ENCODE peak calls at places on chromosome 7, in five cellular contexts. C is pancreas; D is heart right ventricle; A is GM10248; U is CD4-positive, alpha-beta T cell. S is an unnamed sample.

GRCh38 chr7:2572101-2572842 is 13.5 kb downstream of the IQCE start:
- DNase-seq in C (no peak), D (no peak), A (no peak), U (no peak), S (peak)

GRCh38 chr7:148408307-148408706 is 182.3 kb upstream of the C7orf33 start:
- DNase-seq in C (no peak), D (no peak), A (no peak), U (no peak), S (no peak)

GRCh38 chr7:149799397-149800168 is 26.2 kb upstream of the ZNF467 start:
- DNase-seq in C (no peak), D (no peak), A (peak), U (peak), S (peak)

GRCh38 chr7:94190599-94191061 is 186.5 kb upstream of the BET1 start:
- DNase-seq in C (no peak), D (no peak), A (no peak), U (no peak), S (no peak)

GRCh38 chr7:134660961-134661376 is 14.3 kb downstream of the BPGM start:
- DNase-seq in C (no peak), D (no peak), A (no peak), U (no peak), S (no peak)

GRCh38 chr7:157150825-157151412 is 12.2 kb downstream of the UBE3C start:
- DNase-seq in C (peak), D (peak), A (no peak), U (no peak), S (no peak)

GRCh38 chr7:73871163-73872011 is 10.4 kb downstream of the TMEM270 start:
- DNase-seq in C (no peak), D (peak), A (no peak), U (no peak), S (peak)

GRCh38 chr7:132683967-132684690 is 107.9 kb upstream of the PLXNA4 start:
- DNase-seq in C (no peak), D (no peak), A (no peak), U (no peak), S (no peak)

GRCh38 chr7:101300465-101301376 is 20.9 kb downstream of the IFT22 start:
- DNase-seq in C (no peak), D (no peak), A (no peak), U (no peak), S (no peak)

GRCh38 chr7:7996568-7996967 is 28.0 kb downstream of the GLCCI1 start:
- DNase-seq in C (no peak), D (no peak), A (no peak), U (no peak), S (peak)

GRCh38 chr7:143305423-143306070 is 10.4 kb upstream of the CLCN1 start:
- DNase-seq in C (peak), D (peak), A (no peak), U (peak), S (peak)

GRCh38 chr7:97272237-97272975 is 154.9 kb downstream of the SDHAF3 start:
- DNase-seq in C (no peak), D (no peak), A (peak), U (no peak), S (no peak)

GRCh38 chr7:170551-171363 is 21.6 kb upstream of the FAM20C start:
- DNase-seq in C (no peak), D (no peak), A (no peak), U (no peak), S (peak)

GRCh38 chr7:77743518-77743917 is 47.3 kb downstream of the RSBN1L start:
- DNase-seq in C (no peak), D (no peak), A (no peak), U (no peak), S (no peak)

GRCh38 chr7:21367537-21367936 is 60.3 kb upstream of the SP4 start:
- DNase-seq in C (no peak), D (no peak), A (no peak), U (no peak), S (no peak)

GRCh38 chr7:7761974-7762769 is 43.8 kb upstream of the RPA3 start:
- DNase-seq in C (no peak), D (no peak), A (no peak), U (no peak), S (no peak)

GRCh38 chr7:50781371-50781770 is 1.3 kb downstream of the GRB10 start:
- DNase-seq in C (no peak), D (no peak), A (no peak), U (no peak), S (no peak)

GRCh38 chr7:127158659-127159058 is 94.1 kb downstream of the GRM8 start:
- DNase-seq in C (no peak), D (no peak), A (peak), U (no peak), S (no peak)

GRCh38 chr7:104784678-104785077 is 229.3 kb upstream of the KMT2E start:
- DNase-seq in C (no peak), D (no peak), A (no peak), U (no peak), S (no peak)

GRCh38 chr7:51317582-51317910 is 937 bp upstream of the COBL start:
- DNase-seq in C (no peak), D (no peak), A (no peak), U (no peak), S (no peak)

GRCh38 chr7:106313966-106314365 is 29.2 kb upstream of the NAMPT start:
- DNase-seq in C (no peak), D (no peak), A (no peak), U (no peak), S (no peak)

GRCh38 chr7:112080974-112081373 is 125.2 kb downstream of the DOCK4 start:
- DNase-seq in C (no peak), D (no peak), A (no peak), U (no peak), S (no peak)

GRCh38 chr7:102300643-102301211 is 14.1 kb downstream of the SH2B2 start:
- DNase-seq in C (no peak), D (peak), A (no peak), U (no peak), S (no peak)

GRCh38 chr7:93817561-93817960 is 73.0 kb downstream of the TFPI2 start:
- DNase-seq in C (no peak), D (no peak), A (no peak), U (no peak), S (no peak)

GRCh38 chr7:45662540-45663166 is 88.5 kb downstream of the ADCY1 start:
- DNase-seq in C (no peak), D (no peak), A (no peak), U (no peak), S (no peak)

GRCh38 chr7:157521061-157521731 is 184.4 kb downstream of the DNAJB6 start:
- DNase-seq in C (no peak), D (no peak), A (no peak), U (no peak), S (no peak)

GRCh38 chr7:55641811-55642210 is 69.5 kb upstream of the VOPP1 start:
- DNase-seq in C (no peak), D (no peak), A (peak), U (no peak), S (no peak)

GRCh38 chr7:95430864-95431263 is 4.0 kb downstream of the PON2 start:
- DNase-seq in C (no peak), D (no peak), A (no peak), U (no peak), S (peak)

GRCh38 chr7:150514748-150515222 is at the start of gene GIMAP7:
- DNase-seq in C (no peak), D (no peak), A (peak), U (peak), S (no peak)

GRCh38 chr7:150428671-150429451 is 21.6 kb upstream of the GIMAP8 start:
- DNase-seq in C (no peak), D (no peak), A (no peak), U (no peak), S (no peak)

GRCh38 chr7:22935269-22935668 is 78.7 kb downstream of the HYCC1 start:
- DNase-seq in C (no peak), D (no peak), A (no peak), U (no peak), S (no peak)

GRCh38 chr7:2820508-2820934 is 23.6 kb downstream of the GNA12 start:
- DNase-seq in C (peak), D (peak), A (no peak), U (no peak), S (peak)

GRCh38 chr7:92461027-92462003 is 14.0 kb downstream of the GATAD1 start:
- DNase-seq in C (no peak), D (no peak), A (peak), U (peak), S (peak)

GRCh38 chr7:860149-860548 is 16.2 kb upstream of the GET4 start:
- DNase-seq in C (no peak), D (no peak), A (no peak), U (no peak), S (no peak)

GRCh38 chr7:137626469-137627067 is 220.2 kb downstream of the DGKI start:
- DNase-seq in C (peak), D (no peak), A (peak), U (no peak), S (peak)

GRCh38 chr7:137628211-137628610 is 218.6 kb downstream of the DGKI start:
- DNase-seq in C (no peak), D (no peak), A (no peak), U (no peak), S (no peak)

GRCh38 chr7:137625197-137625596 is 221.6 kb downstream of the DGKI start:
- DNase-seq in C (no peak), D (no peak), A (no peak), U (no peak), S (no peak)
- TF ChIP-seq CTCF in C (no peak), D (no peak), A (no peak), U (no peak), S (no peak)

DNA sequence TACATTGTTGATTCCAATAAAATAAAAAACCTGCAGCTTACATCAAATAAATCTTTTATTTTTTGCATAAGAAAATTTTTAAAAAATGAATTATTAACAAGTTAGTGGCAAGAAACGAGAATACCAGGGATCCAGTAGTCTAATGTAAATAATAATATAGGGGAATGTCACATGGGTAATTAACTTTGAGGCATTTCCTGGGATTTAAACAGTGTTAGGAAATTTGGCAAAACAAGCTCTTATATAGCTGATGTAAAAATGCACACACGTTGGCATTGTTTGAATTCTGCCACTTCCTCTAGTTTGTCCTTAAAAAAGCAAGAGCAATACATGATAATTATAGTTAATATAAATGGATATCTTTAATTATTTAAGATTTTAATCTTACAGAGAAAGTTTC is 768.6 kb downstream of the CNTNAP2 start:
- DNase-seq in C (no peak), D (no peak), A (no peak), U (no peak), S (no peak)
- TF ChIP-seq CTCF in C (no peak), D (no peak), A (no peak), U (no peak), S (no peak)

DNA sequence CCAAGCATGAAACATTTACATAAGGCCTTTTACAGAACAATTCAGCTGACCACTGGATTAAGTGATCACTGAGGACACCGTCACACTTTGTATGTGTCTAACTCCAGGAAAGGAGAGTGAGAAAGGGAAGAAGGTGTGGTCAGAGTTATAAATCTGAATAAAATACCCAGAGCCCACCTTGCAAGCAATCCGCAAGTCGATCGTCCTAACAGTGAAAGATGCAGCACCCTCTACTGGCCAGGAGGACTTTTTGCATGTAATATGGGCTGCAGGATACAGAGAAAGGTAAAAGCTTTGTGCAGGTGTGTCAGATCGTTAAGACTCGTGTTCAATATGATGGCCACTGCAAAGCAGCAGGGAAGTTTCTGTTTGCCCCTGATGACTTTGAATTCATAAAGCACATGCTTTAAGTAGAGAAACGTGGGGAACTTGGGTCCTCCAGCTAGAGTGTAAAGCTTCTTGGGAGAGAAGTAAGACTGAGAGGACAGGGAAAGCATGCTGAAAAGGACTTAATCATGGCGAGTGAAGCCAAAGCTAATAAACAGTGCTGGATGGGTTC is 68.5 kb upstream of the BMPER start:
- DNase-seq in C (no peak), D (no peak), A (no peak), U (no peak), S (peak)
- TF ChIP-seq CTCF in C (no peak), D (no peak), A (peak), U (no peak), S (peak)

DNA sequence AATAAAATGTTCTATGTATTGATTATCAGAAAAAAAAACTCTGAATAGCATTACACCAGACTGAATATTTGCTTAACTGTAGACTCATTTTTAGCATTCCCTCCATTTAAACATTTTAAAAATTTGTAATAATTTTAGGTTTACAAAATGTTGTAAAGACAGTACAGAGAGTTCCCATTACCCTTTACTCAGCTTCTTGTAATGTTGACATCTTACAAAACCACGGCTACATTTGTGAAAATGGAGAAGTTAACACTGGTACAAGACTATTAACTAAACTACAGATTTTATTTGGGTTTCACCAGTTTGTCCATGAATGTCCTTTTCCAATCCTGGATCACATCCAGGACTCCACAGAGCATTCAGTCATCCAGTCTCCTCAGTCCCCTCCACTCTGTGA is 130.0 kb upstream of the EEPD1 start:
- DNase-seq in C (no peak), D (no peak), A (no peak), U (no peak), S (no peak)
- TF ChIP-seq CTCF in C (no peak), D (no peak), A (no peak), U (no peak), S (no peak)

GRCh38 chr7:14637968-14638367 is 264.6 kb downstream of the DGKB start:
- DNase-seq in C (no peak), D (no peak), A (no peak), U (no peak), S (no peak)
- TF ChIP-seq CTCF in C (no peak), D (no peak), A (no peak), U (no peak), S (no peak)

GRCh38 chr7:25351761-25352160 is 123.5 kb upstream of the NPVF start:
- DNase-seq in C (no peak), D (no peak), A (no peak), U (no peak), S (no peak)
- TF ChIP-seq CTCF in C (no peak), D (no peak), A (no peak), U (no peak), S (no peak)

GRCh38 chr7:4472739-4473138 is 209.4 kb upstream of the FOXK1 start:
- DNase-seq in C (no peak), D (no peak), A (no peak), U (no peak), S (peak)
- TF ChIP-seq CTCF in C (no peak), D (no peak), A (no peak), U (no peak), S (no peak)

GRCh38 chr7:47938574-47939165 is 9.6 kb downstream of the PKD1L1 start:
- DNase-seq in C (no peak), D (no peak), A (no peak), U (no peak), S (no peak)
- TF ChIP-seq CTCF in C (no peak), D (no peak), A (peak), U (no peak), S (no peak)

DNA sequence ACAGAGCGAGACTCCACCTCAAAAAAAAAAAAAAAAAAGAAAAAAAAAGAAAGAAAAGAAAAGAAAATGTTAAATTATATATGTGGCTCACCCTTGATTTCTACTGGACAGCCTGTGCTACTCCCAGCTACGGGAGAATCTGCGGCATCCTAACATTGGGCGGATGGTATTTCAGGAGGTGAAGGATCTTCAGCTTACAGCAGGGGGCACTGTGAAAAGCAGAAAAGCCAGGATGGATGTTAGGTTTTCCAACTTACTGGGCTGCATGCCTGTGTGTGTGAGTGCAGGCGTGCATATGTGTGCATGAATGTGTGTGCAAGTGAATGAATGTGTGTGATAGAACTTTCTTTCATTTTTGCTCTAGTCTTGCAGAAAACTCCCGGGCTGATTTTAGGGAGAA is 1066.5 kb downstream of the TYW1 start:
- DNase-seq in C (no peak), D (no peak), A (no peak), U (no peak), S (no peak)
- TF ChIP-seq CTCF in C (no peak), D (peak), A (peak), U (no peak), S (no peak)

S was measured in Caco-2.